ENCODE peak calls at places on chromosome 2, in seven cellular contexts. One of them, this sample, is unnamed.

GRCh38 chr2:108364676-108365297 is 13.0 kb upstream of the SULT1C4 start:
- DNase-seq in left ventricle myocardium superior: no peak
- DNase-seq in iPS-NIHi11: no peak
- DNase-seq in OCI-M1: no peak
- DNase-seq in NCI-H1694: no peak
- DNase-seq in ovary: no peak
- DNase-seq in right lobe of liver: no peak
- DNase-seq in this sample: no peak

GRCh38 chr2:63977904-63978303 is 41.3 kb downstream of the VPS54 start:
- DNase-seq in OCI-M1: no peak
- DNase-seq in right lobe of liver: no peak
- DNase-seq in left ventricle myocardium superior: no peak
- DNase-seq in NCI-H1694: no peak
- DNase-seq in iPS-NIHi11: no peak
- DNase-seq in ovary: no peak
- DNase-seq in this sample: peak

GRCh38 chr2:241633561-241633960 is 3.4 kb downstream of the THAP4 start:
- DNase-seq in NCI-H1694: no peak
- DNase-seq in OCI-M1: no peak
- DNase-seq in iPS-NIHi11: no peak
- DNase-seq in left ventricle myocardium superior: no peak
- DNase-seq in ovary: no peak
- DNase-seq in right lobe of liver: no peak
- DNase-seq in this sample: no peak

GRCh38 chr2:170122883-170123547 is 54.9 kb upstream of the MYO3B start:
- DNase-seq in NCI-H1694: no peak
- DNase-seq in right lobe of liver: no peak
- DNase-seq in iPS-NIHi11: no peak
- DNase-seq in OCI-M1: no peak
- DNase-seq in left ventricle myocardium superior: no peak
- DNase-seq in ovary: no peak
- DNase-seq in this sample: no peak

GRCh38 chr2:152246686-152247336 is 71.2 kb upstream of the STAM2 start:
- DNase-seq in iPS-NIHi11: no peak
- DNase-seq in ovary: no peak
- DNase-seq in NCI-H1694: no peak
- DNase-seq in right lobe of liver: no peak
- DNase-seq in left ventricle myocardium superior: no peak
- DNase-seq in OCI-M1: no peak
- DNase-seq in this sample: no peak

GRCh38 chr2:173652731-173653426 is 298.2 kb downstream of the CDCA7 start:
- DNase-seq in left ventricle myocardium superior: no peak
- DNase-seq in ovary: no peak
- DNase-seq in OCI-M1: no peak
- DNase-seq in NCI-H1694: no peak
- DNase-seq in right lobe of liver: no peak
- DNase-seq in iPS-NIHi11: no peak
- DNase-seq in this sample: no peak

GRCh38 chr2:237996041-237996593 is 29.3 kb downstream of the UBE2F start:
- DNase-seq in right lobe of liver: no peak
- DNase-seq in left ventricle myocardium superior: no peak
- DNase-seq in ovary: peak
- DNase-seq in OCI-M1: no peak
- DNase-seq in iPS-NIHi11: no peak
- DNase-seq in NCI-H1694: no peak
- DNase-seq in this sample: no peak

GRCh38 chr2:164456599-164456998 is 164.7 kb downstream of the GRB14 start:
- DNase-seq in right lobe of liver: no peak
- DNase-seq in NCI-H1694: peak
- DNase-seq in left ventricle myocardium superior: no peak
- DNase-seq in OCI-M1: no peak
- DNase-seq in iPS-NIHi11: no peak
- DNase-seq in ovary: no peak
- DNase-seq in this sample: no peak

GRCh38 chr2:13046557-13047165 is 329.9 kb downstream of the TRIB2 start:
- DNase-seq in left ventricle myocardium superior: no peak
- DNase-seq in iPS-NIHi11: no peak
- DNase-seq in right lobe of liver: no peak
- DNase-seq in OCI-M1: peak
- DNase-seq in NCI-H1694: peak
- DNase-seq in ovary: no peak
- DNase-seq in this sample: no peak

GRCh38 chr2:42663828-42664227 is 95.4 kb downstream of the MTA3 start:
- DNase-seq in iPS-NIHi11: no peak
- DNase-seq in OCI-M1: peak
- DNase-seq in NCI-H1694: no peak
- DNase-seq in right lobe of liver: no peak
- DNase-seq in ovary: no peak
- DNase-seq in left ventricle myocardium superior: no peak
- DNase-seq in this sample: no peak

GRCh38 chr2:23791030-23791429 is 135.9 kb downstream of the ATAD2B start:
- DNase-seq in right lobe of liver: no peak
- DNase-seq in ovary: no peak
- DNase-seq in OCI-M1: peak
- DNase-seq in NCI-H1694: no peak
- DNase-seq in left ventricle myocardium superior: no peak
- DNase-seq in iPS-NIHi11: no peak
- DNase-seq in this sample: no peak

GRCh38 chr2:73176881-73177644 is 25.3 kb upstream of the NOTO start:
- DNase-seq in ovary: peak
- DNase-seq in left ventricle myocardium superior: peak
- DNase-seq in NCI-H1694: peak
- DNase-seq in OCI-M1: peak
- DNase-seq in iPS-NIHi11: peak
- DNase-seq in right lobe of liver: peak
- DNase-seq in this sample: peak

GRCh38 chr2:35168351-35168750 is 1187.2 kb upstream of the CRIM1 start:
- DNase-seq in right lobe of liver: no peak
- DNase-seq in ovary: no peak
- DNase-seq in NCI-H1694: no peak
- DNase-seq in OCI-M1: peak
- DNase-seq in iPS-NIHi11: no peak
- DNase-seq in left ventricle myocardium superior: no peak
- DNase-seq in this sample: no peak

GRCh38 chr2:129300456-129300855 is 679.0 kb upstream of the RAB6C start:
- DNase-seq in right lobe of liver: no peak
- DNase-seq in OCI-M1: no peak
- DNase-seq in iPS-NIHi11: no peak
- DNase-seq in ovary: no peak
- DNase-seq in left ventricle myocardium superior: no peak
- DNase-seq in NCI-H1694: no peak
- DNase-seq in this sample: no peak

GRCh38 chr2:8021942-8022341 is 659.9 kb upstream of the ID2 start:
- DNase-seq in right lobe of liver: no peak
- DNase-seq in left ventricle myocardium superior: no peak
- DNase-seq in iPS-NIHi11: no peak
- DNase-seq in ovary: no peak
- DNase-seq in OCI-M1: no peak
- DNase-seq in NCI-H1694: no peak
- DNase-seq in this sample: no peak

GRCh38 chr2:138997849-138998517 is 217.8 kb upstream of the NXPH2 start:
- DNase-seq in iPS-NIHi11: no peak
- DNase-seq in right lobe of liver: no peak
- DNase-seq in left ventricle myocardium superior: no peak
- DNase-seq in NCI-H1694: no peak
- DNase-seq in ovary: no peak
- DNase-seq in OCI-M1: no peak
- DNase-seq in this sample: no peak

GRCh38 chr2:157486596-157487270 is 42.8 kb upstream of the CYTIP start:
- DNase-seq in right lobe of liver: no peak
- DNase-seq in left ventricle myocardium superior: no peak
- DNase-seq in NCI-H1694: no peak
- DNase-seq in iPS-NIHi11: no peak
- DNase-seq in OCI-M1: no peak
- DNase-seq in ovary: no peak
- DNase-seq in this sample: no peak

GRCh38 chr2:201790989-201791388 is 10.3 kb upstream of the ALS2 start:
- DNase-seq in ovary: no peak
- DNase-seq in iPS-NIHi11: no peak
- DNase-seq in OCI-M1: no peak
- DNase-seq in NCI-H1694: no peak
- DNase-seq in right lobe of liver: no peak
- DNase-seq in left ventricle myocardium superior: no peak
- DNase-seq in this sample: no peak

GRCh38 chr2:184047536-184047935 is 550.8 kb upstream of the ZNF804A start:
- DNase-seq in right lobe of liver: no peak
- DNase-seq in iPS-NIHi11: no peak
- DNase-seq in OCI-M1: no peak
- DNase-seq in left ventricle myocardium superior: no peak
- DNase-seq in ovary: no peak
- DNase-seq in NCI-H1694: no peak
- DNase-seq in this sample: no peak

GRCh38 chr2:203605302-203605701 is 70.2 kb upstream of the RAPH1 start:
- DNase-seq in right lobe of liver: no peak
- DNase-seq in left ventricle myocardium superior: no peak
- DNase-seq in OCI-M1: no peak
- DNase-seq in NCI-H1694: no peak
- DNase-seq in iPS-NIHi11: no peak
- DNase-seq in ovary: no peak
- DNase-seq in this sample: no peak

GRCh38 chr2:76599732-76600368 is 889.1 kb upstream of the GCFC2 start:
- DNase-seq in NCI-H1694: peak
- DNase-seq in ovary: no peak
- DNase-seq in right lobe of liver: peak
- DNase-seq in iPS-NIHi11: peak
- DNase-seq in left ventricle myocardium superior: peak
- DNase-seq in OCI-M1: peak
- DNase-seq in this sample: peak

GRCh38 chr2:215052404-215052803 is 86.0 kb downstream of the ABCA12 start:
- DNase-seq in right lobe of liver: no peak
- DNase-seq in iPS-NIHi11: no peak
- DNase-seq in left ventricle myocardium superior: no peak
- DNase-seq in NCI-H1694: no peak
- DNase-seq in OCI-M1: no peak
- DNase-seq in ovary: no peak
- DNase-seq in this sample: no peak

GRCh38 chr2:134021830-134022524 is 231.9 kb upstream of the MGAT5 start:
- DNase-seq in ovary: no peak
- DNase-seq in iPS-NIHi11: no peak
- DNase-seq in right lobe of liver: no peak
- DNase-seq in left ventricle myocardium superior: no peak
- DNase-seq in OCI-M1: no peak
- DNase-seq in NCI-H1694: no peak
- DNase-seq in this sample: no peak

GRCh38 chr2:161424179-161424763 is 8.2 kb downstream of the TBR1 start:
- DNase-seq in left ventricle myocardium superior: no peak
- DNase-seq in ovary: no peak
- DNase-seq in OCI-M1: no peak
- DNase-seq in right lobe of liver: no peak
- DNase-seq in NCI-H1694: no peak
- DNase-seq in iPS-NIHi11: no peak
- DNase-seq in this sample: peak

GRCh38 chr2:136424112-136424511 is 306.2 kb upstream of the CXCR4 start:
- DNase-seq in OCI-M1: no peak
- DNase-seq in right lobe of liver: no peak
- DNase-seq in iPS-NIHi11: no peak
- DNase-seq in ovary: no peak
- DNase-seq in NCI-H1694: no peak
- DNase-seq in left ventricle myocardium superior: no peak
- DNase-seq in this sample: no peak

GRCh38 chr2:204842731-204843490 is 297.6 kb downstream of the PARD3B start:
- DNase-seq in right lobe of liver: no peak
- DNase-seq in left ventricle myocardium superior: peak
- DNase-seq in iPS-NIHi11: no peak
- DNase-seq in NCI-H1694: no peak
- DNase-seq in ovary: peak
- DNase-seq in OCI-M1: peak
- DNase-seq in this sample: no peak

GRCh38 chr2:222290691-222291484 is 7.9 kb downstream of the PAX3 start:
- DNase-seq in ovary: no peak
- DNase-seq in NCI-H1694: peak
- DNase-seq in OCI-M1: no peak
- DNase-seq in left ventricle myocardium superior: no peak
- DNase-seq in right lobe of liver: no peak
- DNase-seq in iPS-NIHi11: peak
- DNase-seq in this sample: peak

This sample was measured in endodermal cell.